ENCODE peak calls at places on chromosomes 2 and 18, in five cellular contexts. V is NB4, O is foreskin fibroblast, M is spleen, N is lower lobe of right lung. W is an unnamed sample.

GRCh38 chr18:35005963-35006577 is 35.1 kb upstream of the MAPRE2 start:
- DNase-seq in O (peak), N (no peak), V (peak), M (no peak), W (peak)

GRCh38 chr2:196160101-196160500 is 11.3 kb downstream of the STK17B start:
- DNase-seq in V (peak), M (no peak), O (peak), N (no peak), W (peak)

GRCh38 chr2:129191530-129191929 is 787.9 kb upstream of the RAB6C start:
- DNase-seq in M (no peak), N (no peak), V (no peak), O (no peak), W (no peak)

GRCh38 chr2:164737612-164738081 is 104.0 kb downstream of the COBLL1 start:
- DNase-seq in O (peak), M (peak), V (peak), N (peak), W (peak)

GRCh38 chr18:61093967-61094366 is 239.3 kb upstream of the CDH20 start:
- DNase-seq in N (no peak), O (no peak), V (no peak), M (no peak), W (no peak)

GRCh38 chr18:51425475-51425874 is 228.0 kb upstream of the MEX3C start:
- DNase-seq in N (no peak), V (no peak), O (no peak), M (no peak), W (no peak)

GRCh38 chr2:105737980-105738657 is 6.6 kb upstream of the NCK2 start:
- DNase-seq in V (no peak), N (no peak), M (no peak), O (no peak), W (no peak)

GRCh38 chr2:118893100-118893499 is 45.7 kb upstream of the EN1 start:
- DNase-seq in N (no peak), M (no peak), V (no peak), O (no peak), W (no peak)

GRCh38 chr2:108936868-108937265 is 52.2 kb downstream of the EDAR start:
- DNase-seq in V (no peak), M (no peak), N (no peak), O (no peak), W (no peak)

GRCh38 chr2:14752294-14752693 is 119.8 kb downstream of the LRATD1 start:
- DNase-seq in N (no peak), O (no peak), M (no peak), V (no peak), W (no peak)

GRCh38 chr2:36165132-36165531 is 190.4 kb upstream of the CRIM1 start:
- DNase-seq in O (no peak), M (no peak), V (no peak), N (no peak), W (no peak)

GRCh38 chr2:240956161-240956934 is 42.1 kb upstream of the SNED1 start:
- DNase-seq in N (no peak), V (no peak), M (peak), O (no peak), W (no peak)

GRCh38 chr2:168686485-168687191 is 115.8 kb upstream of the NOSTRIN start:
- DNase-seq in O (no peak), M (no peak), N (no peak), V (no peak), W (peak)

GRCh38 chr2:173278794-173279527 is 75.7 kb upstream of the CDCA7 start:
- DNase-seq in V (peak), O (no peak), M (no peak), N (no peak), W (no peak)

GRCh38 chr2:242035858-242036652 is 166.5 kb downstream of the RTP5 start:
- DNase-seq in O (no peak), M (peak), V (no peak), N (no peak), W (no peak)

GRCh38 chr2:151861171-151861570 is 33.0 kb upstream of the ARL5A start:
- DNase-seq in M (no peak), O (no peak), V (no peak), N (no peak), W (no peak)

GRCh38 chr2:101696272-101697123 is 1.0 kb upstream of the MAP4K4 start:
- DNase-seq in V (no peak), N (peak), O (no peak), M (no peak), W (no peak)

GRCh38 chr2:40448476-40449079 is 3.3 kb downstream of the SLC8A1 start:
- DNase-seq in N (no peak), V (peak), O (no peak), M (no peak), W (peak)

GRCh38 chr2:37657471-37657870 is 14.0 kb downstream of the CDC42EP3 start:
- DNase-seq in O (no peak), N (no peak), V (no peak), M (no peak), W (no peak)

GRCh38 chr18:35355140-35355618 is 11.0 kb upstream of the ZNF24 start:
- DNase-seq in N (peak), O (peak), V (peak), M (peak), W (peak)

GRCh38 chr18:74378179-74378682 is 62.6 kb downstream of the C18orf63 start:
- DNase-seq in N (no peak), O (peak), M (no peak), V (peak), W (peak)

GRCh38 chr2:218301176-218301819 is 9.0 kb upstream of the TMBIM1 start:
- DNase-seq in O (peak), N (peak), V (peak), M (peak), W (peak)

GRCh38 chr2:180677200-180677599 is 303.2 kb upstream of the UBE2E3 start:
- DNase-seq in M (no peak), N (no peak), O (no peak), V (no peak), W (no peak)

GRCh38 chr2:119932809-119933208 is 80.1 kb upstream of the EPB41L5 start:
- DNase-seq in O (no peak), N (no peak), M (no peak), V (no peak), W (no peak)

GRCh38 chr2:101524811-101525430 is 50.0 kb upstream of the RFX8 start:
- DNase-seq in O (peak), M (no peak), V (peak), N (no peak), W (no peak)

GRCh38 chr2:138708682-138709241 is 71.4 kb downstream of the NXPH2 start:
- DNase-seq in O (peak), V (no peak), M (no peak), N (no peak), W (peak)

GRCh38 chr2:162308747-162309503 is 9.6 kb downstream of the IFIH1 start:
- DNase-seq in V (no peak), O (no peak), N (no peak), M (no peak), W (no peak)

GRCh38 chr2:215410932-215411285 is 25.0 kb downstream of the FN1 start:
- DNase-seq in N (no peak), O (peak), V (peak), M (no peak), W (peak)

GRCh38 chr2:157261199-157261782 is 3.8 kb downstream of the GALNT5 start:
- DNase-seq in V (peak), N (no peak), M (no peak), O (peak), W (peak)

GRCh38 chr2:61670591-61671503 is 132.7 kb upstream of the XPO1 start:
- DNase-seq in V (no peak), M (no peak), O (no peak), N (no peak), W (peak)

GRCh38 chr2:17539993-17540812 is at the start of gene VSNL1:
- DNase-seq in V (no peak), M (peak), O (peak), N (peak), W (peak)

GRCh38 chr2:104656496-104657310 is 197.2 kb upstream of the POU3F3 start:
- DNase-seq in O (no peak), M (no peak), N (no peak), V (no peak), W (no peak)

GRCh38 chr2:68231061-68231372 is 21.3 kb downstream of the PPP3R1 start:
- DNase-seq in M (no peak), O (no peak), V (no peak), N (no peak), W (no peak)

GRCh38 chr2:68230246-68231060 is 21.9 kb downstream of the PPP3R1 start:
- DNase-seq in V (no peak), M (no peak), O (no peak), N (no peak), W (no peak)

GRCh38 chr2:68222287-68222686 is 30.0 kb downstream of the PPP3R1 start:
- DNase-seq in M (no peak), V (no peak), N (no peak), O (no peak), W (no peak)

GRCh38 chr2:68223419-68223818 is 28.9 kb downstream of the PPP3R1 start:
- DNase-seq in V (no peak), O (no peak), N (no peak), M (no peak), W (peak)

DNA sequence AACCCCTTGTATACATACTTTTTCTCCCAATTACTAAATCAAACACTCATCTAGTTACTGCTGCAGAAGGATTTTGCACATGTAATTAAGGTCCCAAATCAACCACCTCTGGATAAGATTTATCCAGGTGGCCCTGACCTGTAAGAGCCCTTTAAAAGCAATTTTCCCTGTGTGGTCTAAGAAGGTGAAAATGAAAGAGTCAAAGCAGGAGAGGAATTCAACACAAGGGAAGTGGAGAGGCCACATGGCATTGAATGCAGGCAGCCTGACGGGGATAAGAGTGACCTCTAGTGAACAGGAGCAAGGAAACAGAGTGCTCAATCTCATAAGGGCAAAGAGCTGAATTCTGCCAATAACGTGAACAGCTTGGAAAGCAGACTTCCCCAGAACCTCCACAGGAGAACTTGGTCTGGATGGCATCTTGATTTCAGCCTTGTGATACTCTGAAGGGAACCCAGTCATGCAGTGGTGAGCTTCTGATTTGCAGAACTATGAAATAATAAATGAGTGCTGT is 27.2 kb downstream of the PPP3R1 start:
- DNase-seq in V (peak), O (no peak), N (no peak), M (no peak), W (peak)
- TF ChIP-seq CTCF in V (peak), O (no peak), N (peak), M (no peak), W (peak)

DNA sequence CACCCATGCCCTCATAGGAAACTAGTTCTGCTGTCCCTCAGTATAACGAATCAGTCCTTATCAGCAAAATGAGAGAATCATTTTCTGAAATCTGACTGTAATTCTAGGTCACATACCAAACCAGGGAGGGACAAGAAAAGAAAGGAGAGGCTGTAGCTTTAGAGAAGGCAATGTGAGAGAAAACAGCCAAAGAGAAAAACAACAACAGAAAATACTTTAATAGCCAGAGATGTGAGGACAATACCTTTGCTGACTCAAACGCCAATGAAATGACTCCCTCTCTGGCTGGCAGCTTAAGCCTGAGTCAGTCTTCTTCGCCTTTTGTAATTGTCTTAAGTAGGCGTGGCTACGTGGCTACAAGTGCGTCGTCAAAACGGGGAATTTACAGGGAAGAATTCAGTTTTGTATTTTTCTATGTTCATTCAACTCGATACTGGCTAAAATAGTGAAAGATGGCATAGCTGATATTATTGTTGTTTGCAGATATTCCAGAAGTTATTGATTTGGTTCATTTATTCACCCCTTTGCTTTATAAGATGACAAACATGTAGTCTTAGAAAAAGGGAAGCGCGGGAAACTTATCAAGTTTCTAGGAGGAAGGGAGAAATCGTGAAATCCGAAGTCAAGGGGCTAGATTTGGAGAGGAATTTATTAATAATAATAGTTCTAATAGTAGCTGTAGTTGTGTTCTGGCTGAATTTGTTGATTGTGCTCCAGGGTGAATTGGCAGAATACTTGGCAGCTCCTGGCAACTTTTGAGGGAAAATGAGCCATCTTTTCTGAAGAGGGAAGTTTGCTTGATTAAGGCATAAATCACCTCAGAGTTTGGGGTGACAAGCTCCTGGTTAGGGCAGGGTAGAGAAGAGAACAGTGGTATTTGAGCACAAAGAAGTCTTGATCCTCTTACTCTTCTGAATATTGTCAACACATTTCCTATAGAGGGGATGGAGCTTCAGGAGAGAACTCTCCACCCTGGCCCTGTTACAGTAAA is at the start of gene IL1A:
- DNase-seq in N (no peak), M (no peak), V (peak), O (no peak), W (peak)
- H3K4me3 ChIP-seq in N (no peak), M (no peak), V (peak), O (peak), W (no peak)

GRCh38 chr2:232385660-232386489 is 7.3 kb downstream of the ALPP start:
- DNase-seq in O (peak), N (peak), M (no peak), V (peak), W (peak)
- TF ChIP-seq CTCF in O (no peak), N (no peak), M (no peak), V (no peak), W (no peak)

DNA sequence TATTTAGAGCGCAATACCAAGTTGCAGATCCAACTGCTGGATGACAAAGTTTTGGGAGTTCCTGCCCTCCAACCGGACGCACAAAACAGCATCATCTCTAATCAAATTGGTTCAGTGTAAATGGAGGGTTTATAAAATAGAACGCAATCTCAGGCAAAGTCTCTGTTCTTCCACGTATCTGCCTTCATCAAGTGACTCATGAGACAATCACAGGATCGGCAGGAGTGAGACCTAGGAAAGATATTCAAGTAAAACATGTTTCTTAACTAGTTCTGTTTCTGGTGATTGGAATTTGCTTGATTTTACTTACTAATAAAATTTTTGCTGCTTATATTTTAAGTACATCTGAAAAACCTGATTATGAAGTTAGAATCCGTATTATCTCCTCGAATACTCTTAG is 7.6 kb downstream of the FZD5 start:
- DNase-seq in M (no peak), V (no peak), N (no peak), O (no peak), W (no peak)
- H3K4me3 ChIP-seq in M (no peak), V (no peak), N (no peak), O (no peak), W (no peak)

DNA sequence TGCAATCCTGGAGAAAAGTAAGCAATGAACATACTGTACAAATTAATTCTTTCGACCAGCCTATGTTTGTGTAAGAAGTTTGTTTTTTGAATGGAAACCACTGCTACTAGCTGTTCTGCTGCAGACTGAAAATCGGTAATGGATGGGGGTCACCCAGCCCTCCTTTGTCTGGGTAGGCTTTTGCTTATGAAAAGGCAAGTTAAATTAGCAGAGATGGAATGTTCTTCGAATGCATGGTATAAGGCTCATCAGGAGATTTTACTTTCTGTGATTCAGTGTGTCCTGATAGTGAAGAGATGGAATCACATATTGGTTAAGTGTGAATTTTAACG is 53.8 kb downstream of the EEF1B2 start:
- DNase-seq in O (no peak), M (no peak), V (no peak), N (no peak), W (no peak)
- TF ChIP-seq CTCF in O (no peak), M (no peak), V (no peak), N (no peak), W (no peak)

GRCh38 chr2:60476206-60476946 is 77.1 kb downstream of the BCL11A start:
- DNase-seq in N (no peak), V (no peak), M (no peak), O (no peak), W (no peak)
- H3K4me3 ChIP-seq in N (no peak), V (no peak), M (no peak), O (no peak), W (no peak)